ENCODE peak calls at places on chromosomes 13 and 19, in ten cellular contexts. S, L, V, P, M, I, U, Z, H and W are unnamed samples. For H3K4me1, the result is how much of the 10 kb centered on the place peaks cover.

GRCh38 chr13:48923376-48923775 is 52.3 kb upstream of the FNDC3A start:
- DNase-seq in S (no peak), L (no peak), V (no peak), P (no peak), M (no peak), I (no peak), U (no peak), Z (no peak), H (no peak), W (no peak)

GRCh38 chr19:23055946-23056345 is 53.0 kb upstream of the ZNF728 start:
- DNase-seq in S (no peak), L (no peak), V (no peak), P (no peak), M (peak), I (no peak), U (no peak), Z (no peak), H (no peak), W (no peak)

GRCh38 chr13:32443111-32443510 is 15.2 kb upstream of the N4BP2L1 start:
- DNase-seq in S (no peak), L (peak), V (no peak), P (peak), M (no peak), I (peak), U (no peak), Z (no peak), H (peak), W (no peak)

GRCh38 chr19:44614313-44614712 is 950 bp downstream of the IGSF23 start:
- DNase-seq in S (no peak), L (no peak), V (no peak), P (no peak), M (no peak), I (no peak), U (no peak), Z (no peak), H (no peak), W (no peak)

GRCh38 chr13:43872181-43872580 is 7.4 kb downstream of the CCDC122 start:
- DNase-seq in S (no peak), L (no peak), V (no peak), P (no peak), M (no peak), I (peak), U (no peak), Z (no peak), H (no peak), W (no peak)

GRCh38 chr19:2127758-2128157 is 23.6 kb downstream of the AP3D1 start:
- DNase-seq in S (no peak), L (no peak), V (no peak), P (no peak), M (no peak), I (no peak), U (peak), Z (no peak), H (no peak), W (no peak)

GRCh38 chr13:20721454-20722357 is 18.2 kb downstream of the IL17D start:
- DNase-seq in S (peak), L (peak), V (peak), P (no peak), M (no peak), I (peak), U (peak), Z (no peak), H (peak), W (no peak)

GRCh38 chr13:46655727-46656180 is 102.8 kb downstream of the LRCH1 start:
- DNase-seq in S (no peak), L (no peak), V (no peak), P (no peak), M (peak), I (peak), U (no peak), Z (no peak), H (no peak), W (no peak)

GRCh38 chr19:751501-752341 is 809 bp downstream of the MISP start:
- DNase-seq in S (no peak), L (peak), V (peak), P (no peak), M (no peak), I (no peak), U (no peak), Z (peak), H (peak), W (no peak)

GRCh38 chr13:113456116-113456702 is 2.9 kb upstream of the ADPRHL1 start:
- DNase-seq in S (no peak), L (no peak), V (no peak), P (no peak), M (no peak), I (no peak), U (no peak), Z (no peak), H (no peak), W (no peak)

GRCh38 chr13:44142911-44143665 is 230.5 kb upstream of the SERP2 start:
- DNase-seq in S (no peak), L (no peak), V (no peak), P (peak), M (no peak), I (no peak), U (no peak), Z (no peak), H (no peak), W (no peak)

GRCh38 chr13:28499579-28499978 is 4.7 kb upstream of the FLT1 start:
- DNase-seq in S (no peak), L (no peak), V (no peak), P (no peak), M (no peak), I (no peak), U (no peak), Z (no peak), H (no peak), W (no peak)

GRCh38 chr19:5036733-5037681 is 68.1 kb downstream of the KDM4B start:
- DNase-seq in S (no peak), L (no peak), V (peak), P (no peak), M (no peak), I (peak), U (peak), Z (no peak), H (no peak), W (no peak)

GRCh38 chr13:111171629-111172028 is 56.5 kb downstream of the ARHGEF7 start:
- DNase-seq in S (no peak), L (no peak), V (no peak), P (no peak), M (no peak), I (no peak), U (no peak), Z (no peak), H (no peak), W (no peak)

GRCh38 chr13:83825676-83826075 is 56.6 kb downstream of the SLITRK1 start:
- DNase-seq in S (no peak), L (no peak), V (no peak), P (no peak), M (no peak), I (no peak), U (no peak), Z (no peak), H (no peak), W (no peak)

GRCh38 chr19:4508698-4509097 is 9.6 kb downstream of the PLIN4 start:
- DNase-seq in S (no peak), L (no peak), V (peak), P (no peak), M (no peak), I (no peak), U (no peak), Z (no peak), H (no peak), W (no peak)

GRCh38 chr19:39174558-39175544 is 21.9 kb upstream of the NCCRP1 start:
- DNase-seq in S (no peak), L (no peak), V (no peak), P (no peak), M (no peak), I (no peak), U (no peak), Z (no peak), H (no peak), W (no peak)

GRCh38 chr19:31981545-31981944 is 363.9 kb upstream of the ZNF507 start:
- DNase-seq in S (no peak), L (no peak), V (no peak), P (no peak), M (no peak), I (no peak), U (no peak), Z (no peak), H (no peak), W (no peak)

GRCh38 chr19:18949858-18950257 is 8.8 kb upstream of the HOMER3 start:
- DNase-seq in S (no peak), L (no peak), V (no peak), P (no peak), M (no peak), I (no peak), U (no peak), Z (no peak), H (no peak), W (no peak)

GRCh38 chr13:38213307-38213706 is 136.3 kb upstream of the UFM1 start:
- DNase-seq in S (no peak), L (no peak), V (no peak), P (no peak), M (no peak), I (no peak), U (no peak), Z (no peak), H (no peak), W (no peak)

GRCh38 chr13:111115841-111116500 is 861 bp downstream of the ARHGEF7 start:
- DNase-seq in S (peak), L (no peak), V (peak), P (no peak), M (no peak), I (peak), U (peak), Z (no peak), H (peak), W (no peak)

DNA sequence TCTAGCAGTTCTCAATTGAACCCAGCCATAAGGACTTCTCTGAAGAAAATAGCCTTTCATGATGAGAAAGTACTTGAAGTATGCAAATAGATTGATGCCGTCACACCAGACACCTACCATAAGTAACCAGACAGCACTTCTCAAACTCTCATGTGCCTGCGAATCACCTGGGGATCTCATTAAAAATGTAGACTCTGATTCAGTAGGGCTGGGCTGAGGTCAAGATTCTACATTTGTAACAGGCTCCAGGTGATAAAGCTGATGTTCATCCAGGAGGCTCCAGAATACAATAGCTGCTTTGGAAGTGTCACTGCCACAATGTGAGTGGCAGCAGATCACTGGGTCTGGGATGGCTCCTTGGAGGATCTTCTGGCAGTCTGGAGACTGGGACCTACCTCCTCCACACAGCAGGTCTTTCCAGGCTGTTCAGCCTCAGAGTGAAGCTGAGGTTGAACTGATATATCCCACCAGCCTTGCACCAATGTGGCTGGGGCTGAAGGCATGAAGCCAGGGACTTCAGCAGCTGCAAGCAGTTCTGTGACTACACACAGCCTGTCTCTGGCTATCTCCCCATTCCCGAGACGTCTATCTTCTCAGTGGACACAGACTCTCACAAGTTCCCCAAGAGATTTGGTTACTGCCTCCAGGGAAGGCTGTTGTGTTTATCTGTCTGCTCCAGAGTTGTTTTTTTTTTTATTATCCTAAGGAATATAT is 9.1 kb downstream of the MBNL2 start:
- DNase-seq in S (no peak), L (no peak), V (no peak), P (no peak), M (no peak), I (no peak), U (no peak), Z (no peak), H (no peak), W (no peak)
- H3K4me1 ChIP-seq in S (under half), L (under half), V (half or more), P (under half), M (under half), I (under half), U (half or more), Z (under half), H (half or more), W (half or more)

GRCh38 chr13:99421271-99421670 is 80.0 kb upstream of the TM9SF2 start:
- DNase-seq in S (no peak), L (no peak), V (no peak), P (no peak), M (no peak), I (no peak), U (no peak), Z (no peak), H (peak), W (no peak)
- H3K27ac ChIP-seq in S (no peak), L (no peak), V (no peak), P (no peak), M (no peak), I (no peak), U (no peak), Z (no peak), H (no peak), W (no peak)

DNA sequence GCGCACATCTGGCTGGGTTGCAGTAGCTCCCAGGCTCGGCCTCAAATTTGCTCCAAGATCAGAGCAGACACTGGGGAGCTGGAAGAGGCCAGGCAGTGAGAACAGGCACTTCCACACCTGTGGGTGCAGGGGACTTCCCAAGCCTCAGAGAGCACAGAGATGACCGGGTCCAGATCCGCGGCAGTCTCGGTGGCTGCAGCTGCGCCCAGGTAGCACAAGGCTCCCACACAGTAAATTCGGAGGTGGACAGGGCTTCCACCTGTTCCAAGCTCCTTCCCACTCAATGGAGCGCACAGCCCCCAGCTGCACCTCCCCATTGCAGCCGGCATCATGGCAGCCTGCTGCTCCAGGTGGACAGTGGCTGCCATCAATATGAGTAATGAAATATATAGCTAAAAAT is 1417.4 kb upstream of the SLC10A2 start:
- DNase-seq in S (no peak), L (no peak), V (no peak), P (no peak), M (no peak), I (no peak), U (no peak), Z (no peak), H (no peak), W (peak)
- TF ChIP-seq CTCF in S (no peak), L (no peak), V (no peak), P (no peak), M (no peak), I (no peak), U (no peak), Z (no peak), H (no peak), W (no peak)

GRCh38 chr13:97239943-97240788 is 18.0 kb downstream of the MBNL2 start:
- DNase-seq in S (no peak), L (no peak), V (no peak), P (no peak), M (no peak), I (no peak), U (no peak), Z (no peak), H (no peak), W (no peak)
- H3K4me1 ChIP-seq in S (under half), L (under half), V (half or more), P (under half), M (under half), I (under half), U (half or more), Z (under half), H (half or more), W (half or more)

GRCh38 chr13:79273045-79273444 is 133.0 kb downstream of the RBM26 start:
- DNase-seq in S (no peak), L (no peak), V (no peak), P (no peak), M (no peak), I (no peak), U (no peak), Z (no peak), H (no peak), W (no peak)

GRCh38 chr13:79267560-79267959 is 138.5 kb downstream of the RBM26 start:
- DNase-seq in S (no peak), L (no peak), V (no peak), P (no peak), M (no peak), I (no peak), U (no peak), Z (no peak), H (no peak), W (no peak)

GRCh38 chr13:79271616-79272015 is 134.4 kb downstream of the RBM26 start:
- DNase-seq in S (no peak), L (no peak), V (no peak), P (no peak), M (no peak), I (no peak), U (no peak), Z (no peak), H (no peak), W (no peak)

GRCh38 chr13:79270859-79271258 is 135.2 kb downstream of the RBM26 start:
- DNase-seq in S (no peak), L (no peak), V (no peak), P (no peak), M (no peak), I (no peak), U (no peak), Z (no peak), H (no peak), W (no peak)
- H3K27ac ChIP-seq in S (no peak), L (no peak), V (no peak), P (no peak), M (no peak), I (no peak), U (no peak), Z (no peak), H (no peak), W (no peak)

DNA sequence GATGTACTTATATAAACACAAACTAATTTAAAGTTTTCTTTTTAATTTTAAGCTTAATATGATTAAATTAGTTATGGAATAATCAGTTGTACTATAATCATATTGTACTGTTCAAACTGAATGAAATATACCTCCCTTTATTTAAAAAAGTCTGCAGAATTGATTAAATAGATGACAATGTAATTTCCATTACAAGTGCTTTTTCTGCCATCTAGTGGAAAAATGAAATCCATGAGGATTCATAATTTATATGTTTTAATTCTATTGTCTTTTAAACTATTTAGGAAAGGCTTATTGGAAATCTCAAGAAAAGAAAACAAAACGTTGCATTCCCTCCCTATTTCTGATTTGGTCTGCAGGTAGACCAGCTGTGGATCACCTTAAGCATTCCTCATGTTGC is 30.8 kb downstream of the MZT1 start:
- DNase-seq in S (no peak), L (no peak), V (no peak), P (peak), M (no peak), I (no peak), U (no peak), Z (no peak), H (no peak), W (no peak)
- TF ChIP-seq CTCF in S (no peak), L (no peak), V (no peak), P (peak), M (peak), I (peak), U (peak), Z (no peak), H (no peak), W (no peak)

GRCh38 chr19:29686285-29686805 is 21.1 kb downstream of the PLEKHF1 start:
- DNase-seq in S (no peak), L (no peak), V (no peak), P (no peak), M (no peak), I (no peak), U (no peak), Z (peak), H (no peak), W (no peak)
- H3K4me1 ChIP-seq in S (under half), L (under half), V (under half), P (under half), M (under half), I (under half), U (under half), Z (under half), H (under half), W (under half)

GRCh38 chr13:72244788-72245187 is 377.8 kb upstream of the DACH1 start:
- DNase-seq in S (no peak), L (no peak), V (no peak), P (no peak), M (no peak), I (no peak), U (no peak), Z (no peak), H (no peak), W (no peak)
- H3K27ac ChIP-seq in S (no peak), L (no peak), V (no peak), P (no peak), M (no peak), I (no peak), U (no peak), Z (no peak), H (no peak), W (no peak)